ENCODE peak calls at places on chromosomes 3 and 15, in five cellular contexts. One of them, this sample, is unnamed.

GRCh38 chr3:113148307-113148703 is 63.1 kb upstream of the BOC start:
- DNase-seq in spleen: no peak
- DNase-seq in ascending aorta: no peak
- DNase-seq in colonic mucosa: peak; percentile 47
- DNase-seq in substantia nigra: no peak
- DNase-seq in this sample: no peak

GRCh38 chr15:32718082-32718821 is 448 bp downstream of the GREM1 start:
- DNase-seq in spleen: no peak
- DNase-seq in ascending aorta: no peak
- DNase-seq in colonic mucosa: peak; percentile 25
- DNase-seq in substantia nigra: no peak
- DNase-seq in this sample: peak; percentile 33

GRCh38 chr15:33871911-33872760 is 96.2 kb upstream of the CHRM5 start:
- DNase-seq in spleen: no peak
- DNase-seq in ascending aorta: no peak
- DNase-seq in colonic mucosa: no peak
- DNase-seq in substantia nigra: peak; percentile 6
- DNase-seq in this sample: no peak

GRCh38 chr3:155022896-155023295 is 57.2 kb upstream of the MME start:
- DNase-seq in spleen: no peak
- DNase-seq in ascending aorta: no peak
- DNase-seq in colonic mucosa: no peak
- DNase-seq in substantia nigra: no peak
- DNase-seq in this sample: no peak

GRCh38 chr3:177483182-177483967 is 286.1 kb upstream of the TBL1XR1 start:
- DNase-seq in spleen: no peak
- DNase-seq in ascending aorta: no peak
- DNase-seq in colonic mucosa: no peak
- DNase-seq in substantia nigra: peak; percentile 26
- DNase-seq in this sample: no peak

GRCh38 chr15:62404194-62404985 is 239.3 kb upstream of the C2CD4B start:
- DNase-seq in spleen: no peak
- DNase-seq in ascending aorta: no peak
- DNase-seq in colonic mucosa: no peak
- DNase-seq in substantia nigra: no peak
- DNase-seq in this sample: no peak

GRCh38 chr15:59237119-59237853 is 30.6 kb downstream of the LDHAL6B start:
- DNase-seq in spleen: no peak
- DNase-seq in ascending aorta: no peak
- DNase-seq in colonic mucosa: no peak
- DNase-seq in substantia nigra: no peak
- DNase-seq in this sample: no peak

GRCh38 chr3:194661374-194661773 is 10.6 kb downstream of the LSG1 start:
- DNase-seq in spleen: no peak
- DNase-seq in ascending aorta: no peak
- DNase-seq in colonic mucosa: no peak
- DNase-seq in substantia nigra: no peak
- DNase-seq in this sample: no peak

GRCh38 chr3:48688737-48689075 is 3.0 kb upstream of the NCKIPSD start:
- DNase-seq in spleen: no peak
- DNase-seq in ascending aorta: no peak
- DNase-seq in colonic mucosa: no peak
- DNase-seq in substantia nigra: no peak
- DNase-seq in this sample: no peak

GRCh38 chr15:85592148-85592547 is 202.6 kb downstream of the KLHL25 start:
- DNase-seq in spleen: no peak
- DNase-seq in ascending aorta: no peak
- DNase-seq in colonic mucosa: no peak
- DNase-seq in substantia nigra: no peak
- DNase-seq in this sample: no peak

GRCh38 chr3:167032267-167032876 is 347.7 kb downstream of the ZBBX start:
- DNase-seq in spleen: no peak
- DNase-seq in ascending aorta: no peak
- DNase-seq in colonic mucosa: no peak
- DNase-seq in substantia nigra: no peak
- DNase-seq in this sample: no peak

GRCh38 chr3:13884851-13885703 is 5.2 kb upstream of the WNT7A start:
- DNase-seq in spleen: no peak
- DNase-seq in ascending aorta: peak; percentile 31
- DNase-seq in colonic mucosa: peak; percentile 58
- DNase-seq in substantia nigra: no peak
- DNase-seq in this sample: no peak

GRCh38 chr3:49747792-49748480 is 24.2 kb upstream of the GMPPB start:
- DNase-seq in spleen: no peak
- DNase-seq in ascending aorta: no peak
- DNase-seq in colonic mucosa: no peak
- DNase-seq in substantia nigra: no peak
- DNase-seq in this sample: no peak

GRCh38 chr3:108973019-108973418 is 19.3 kb upstream of the GUCA1C start:
- DNase-seq in spleen: no peak
- DNase-seq in ascending aorta: no peak
- DNase-seq in colonic mucosa: no peak
- DNase-seq in substantia nigra: no peak
- DNase-seq in this sample: no peak

GRCh38 chr15:85473455-85473854 is 93.1 kb downstream of the AKAP13 start:
- DNase-seq in spleen: no peak
- DNase-seq in ascending aorta: no peak
- DNase-seq in colonic mucosa: no peak
- DNase-seq in substantia nigra: no peak
- DNase-seq in this sample: no peak

GRCh38 chr3:6785726-6786125 is 75.2 kb upstream of the GRM7 start:
- DNase-seq in spleen: no peak
- DNase-seq in ascending aorta: no peak
- DNase-seq in colonic mucosa: no peak
- DNase-seq in substantia nigra: no peak
- DNase-seq in this sample: no peak

GRCh38 chr3:23546186-23546585 is 259.6 kb upstream of the UBE2E1 start:
- DNase-seq in spleen: no peak
- DNase-seq in ascending aorta: no peak
- DNase-seq in colonic mucosa: no peak
- DNase-seq in substantia nigra: no peak
- DNase-seq in this sample: no peak

GRCh38 chr3:57164217-57164605 is 942 bp downstream of the IL17RD start:
- DNase-seq in spleen: no peak
- DNase-seq in ascending aorta: no peak
- DNase-seq in colonic mucosa: peak; percentile 31
- DNase-seq in substantia nigra: peak; percentile 16
- DNase-seq in this sample: no peak

GRCh38 chr3:113275876-113276580 is 64.7 kb downstream of the BOC start:
- DNase-seq in spleen: no peak
- DNase-seq in ascending aorta: peak; percentile 81
- DNase-seq in colonic mucosa: no peak
- DNase-seq in substantia nigra: peak; percentile 54
- DNase-seq in this sample: no peak

GRCh38 chr3:43468141-43468540 is 153.7 kb downstream of the ANO10 start:
- DNase-seq in spleen: no peak
- DNase-seq in ascending aorta: no peak
- DNase-seq in colonic mucosa: no peak
- DNase-seq in substantia nigra: no peak
- DNase-seq in this sample: no peak

GRCh38 chr15:92158426-92158825 is 235.3 kb upstream of the ST8SIA2 start:
- DNase-seq in spleen: no peak
- DNase-seq in ascending aorta: no peak
- DNase-seq in colonic mucosa: peak; percentile 38
- DNase-seq in substantia nigra: no peak
- DNase-seq in this sample: no peak

GRCh38 chr15:87609474-87609873 is 647.1 kb downstream of the NTRK3 start:
- DNase-seq in spleen: no peak
- DNase-seq in ascending aorta: peak; percentile 71
- DNase-seq in colonic mucosa: no peak
- DNase-seq in substantia nigra: no peak
- DNase-seq in this sample: no peak

GRCh38 chr3:94522488-94522887 is 459.6 kb downstream of the NSUN3 start:
- DNase-seq in spleen: no peak
- DNase-seq in ascending aorta: no peak
- DNase-seq in colonic mucosa: no peak
- DNase-seq in substantia nigra: no peak
- DNase-seq in this sample: no peak

GRCh38 chr3:178966299-178967183 is 105.1 kb downstream of the ZMAT3 start:
- DNase-seq in spleen: no peak
- DNase-seq in ascending aorta: no peak
- DNase-seq in colonic mucosa: no peak
- DNase-seq in substantia nigra: no peak
- DNase-seq in this sample: peak; percentile 1

GRCh38 chr3:11201246-11202024 is 47.1 kb downstream of the HRH1 start:
- DNase-seq in spleen: no peak
- DNase-seq in ascending aorta: peak; percentile 78
- DNase-seq in colonic mucosa: no peak
- DNase-seq in substantia nigra: no peak
- DNase-seq in this sample: no peak
- H3K27ac ChIP-seq in spleen: peak overlapping the region; percentile 32
- H3K27ac ChIP-seq in ascending aorta: peak overlapping the region; percentile 84
- H3K27ac ChIP-seq in colonic mucosa: no peak overlapping the region
- H3K27ac ChIP-seq in substantia nigra: no peak overlapping the region
- H3K27ac ChIP-seq in this sample: no peak overlapping the region

GRCh38 chr3:17135696-17136095 is 250.9 kb downstream of the PLCL2 start:
- DNase-seq in spleen: no peak
- DNase-seq in ascending aorta: peak; percentile 22
- DNase-seq in colonic mucosa: no peak
- DNase-seq in substantia nigra: no peak
- DNase-seq in this sample: no peak
- H3K27ac ChIP-seq in spleen: peak overlapping the region; percentile 13
- H3K27ac ChIP-seq in ascending aorta: no peak overlapping the region
- H3K27ac ChIP-seq in colonic mucosa: no peak overlapping the region
- H3K27ac ChIP-seq in substantia nigra: no peak overlapping the region
- H3K27ac ChIP-seq in this sample: no peak overlapping the region

GRCh38 chr15:98872777-98873176 is 134.8 kb downstream of the PGPEP1L start:
- DNase-seq in spleen: no peak
- DNase-seq in ascending aorta: no peak
- DNase-seq in colonic mucosa: no peak
- DNase-seq in substantia nigra: no peak
- DNase-seq in this sample: no peak

GRCh38 chr15:98875309-98875708 is 132.3 kb downstream of the PGPEP1L start:
- DNase-seq in spleen: no peak
- DNase-seq in ascending aorta: no peak
- DNase-seq in colonic mucosa: no peak
- DNase-seq in substantia nigra: no peak
- DNase-seq in this sample: no peak

GRCh38 chr15:98874773-98875172 is 132.8 kb downstream of the PGPEP1L start:
- DNase-seq in spleen: no peak
- DNase-seq in ascending aorta: no peak
- DNase-seq in colonic mucosa: no peak
- DNase-seq in substantia nigra: no peak
- DNase-seq in this sample: no peak

GRCh38 chr15:98874359-98874758 is 133.2 kb downstream of the PGPEP1L start:
- DNase-seq in spleen: no peak
- DNase-seq in ascending aorta: no peak
- DNase-seq in colonic mucosa: no peak
- DNase-seq in substantia nigra: no peak
- DNase-seq in this sample: no peak

GRCh38 chr15:98873441-98874218 is 134.0 kb downstream of the PGPEP1L start:
- DNase-seq in spleen: peak; percentile 79
- DNase-seq in ascending aorta: no peak
- DNase-seq in colonic mucosa: no peak
- DNase-seq in substantia nigra: no peak
- DNase-seq in this sample: no peak
- H3K27ac ChIP-seq in spleen: peak overlapping the region; percentile 85
- H3K27ac ChIP-seq in ascending aorta: peak overlapping the region; percentile 65
- H3K27ac ChIP-seq in colonic mucosa: no peak overlapping the region
- H3K27ac ChIP-seq in substantia nigra: no peak overlapping the region
- H3K27ac ChIP-seq in this sample: no peak overlapping the region

GRCh38 chr3:73609655-73610054 is 15.1 kb downstream of the PDZRN3 start:
- DNase-seq in spleen: no peak
- DNase-seq in ascending aorta: no peak
- DNase-seq in colonic mucosa: no peak
- DNase-seq in substantia nigra: no peak
- DNase-seq in this sample: no peak
- H3K27ac ChIP-seq in spleen: no peak overlapping the region
- H3K27ac ChIP-seq in ascending aorta: no peak overlapping the region
- H3K27ac ChIP-seq in colonic mucosa: no peak overlapping the region
- H3K27ac ChIP-seq in substantia nigra: no peak overlapping the region
- H3K27ac ChIP-seq in this sample: no peak overlapping the region

GRCh38 chr15:49646891-49647290 is 26.0 kb downstream of the DTWD1 start:
- DNase-seq in spleen: no peak
- DNase-seq in ascending aorta: no peak
- DNase-seq in colonic mucosa: no peak
- DNase-seq in substantia nigra: no peak
- DNase-seq in this sample: no peak

GRCh38 chr15:49645937-49646336 is 25.1 kb downstream of the DTWD1 start:
- DNase-seq in spleen: no peak
- DNase-seq in ascending aorta: peak; percentile 66
- DNase-seq in colonic mucosa: peak; percentile 20
- DNase-seq in substantia nigra: no peak
- DNase-seq in this sample: no peak

GRCh38 chr15:49645277-49645676 is 24.4 kb downstream of the DTWD1 start:
- DNase-seq in spleen: no peak
- DNase-seq in ascending aorta: no peak
- DNase-seq in colonic mucosa: no peak
- DNase-seq in substantia nigra: no peak
- DNase-seq in this sample: no peak

GRCh38 chr15:49649987-49650386 is 29.1 kb downstream of the DTWD1 start:
- DNase-seq in spleen: no peak
- DNase-seq in ascending aorta: no peak
- DNase-seq in colonic mucosa: no peak
- DNase-seq in substantia nigra: no peak
- DNase-seq in this sample: no peak

DNA sequence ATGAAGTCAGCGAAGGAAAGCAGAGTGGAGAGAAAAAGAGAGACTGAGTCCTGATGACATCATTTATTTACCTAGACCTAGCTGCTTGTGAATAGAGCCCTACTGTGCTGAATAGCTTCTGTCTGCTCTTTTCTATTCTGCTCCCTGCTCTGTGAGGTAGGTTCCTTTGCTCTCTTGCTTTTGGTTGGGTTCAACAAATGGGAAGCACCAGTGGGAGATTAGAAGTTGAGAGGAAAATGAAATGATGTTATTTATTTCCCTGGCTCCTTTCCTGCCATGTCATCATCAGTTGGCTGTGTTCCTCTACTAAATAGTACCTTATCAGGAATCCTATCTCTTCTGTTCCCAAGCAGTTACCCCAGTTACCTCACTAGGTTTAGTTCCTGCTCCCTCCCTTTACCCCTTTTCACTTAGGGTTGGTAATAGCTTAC is 23.5 kb downstream of the DTWD1 start:
- DNase-seq in spleen: no peak
- DNase-seq in ascending aorta: no peak
- DNase-seq in colonic mucosa: no peak
- DNase-seq in substantia nigra: no peak
- DNase-seq in this sample: no peak
- H3K27ac ChIP-seq in spleen: no peak overlapping the region
- H3K27ac ChIP-seq in ascending aorta: peak overlapping the region; percentile 74
- H3K27ac ChIP-seq in colonic mucosa: no peak overlapping the region
- H3K27ac ChIP-seq in substantia nigra: no peak overlapping the region
- H3K27ac ChIP-seq in this sample: no peak overlapping the region

This sample was measured in caudate nucleus.